ENCODE peak calls at places on chromosomes 3 and 15, in ten cellular contexts. N is activated CD4-positive, alpha-beta T cell treated with anti-CD3 and anti-CD28 coated beads, Interleukin-2, amount 50 U/mL, for 1 hour; F is aorta; M is H4; W is omental fat pad; I is cardiac septum; S is stimulated activated CD4-positive, alpha-beta T cell treated with anti-CD3 and anti-CD28 coated beads, Interleukin-15, amount 100 ng/mL, for 1 hour; X is mesothelial cell of epicardium; E is T-helper 2 cell treated with Interferon-gamma antibody and Interleukin-4, amounts not matched to agents 5 μg/mL and 100 μg/mL, for 36 hours; H is ureter. Z is an unnamed sample.

GRCh38 chr15:50418041-50418583 is 6.1 kb upstream of the USP8 start:
- DNase-seq in N (no peak), F (no peak), M (peak; percentile 21), W (no peak), I (no peak), S (no peak), X (no peak), E (no peak), H (no peak), Z (no peak)

GRCh38 chr3:152084441-152084840 is 184.3 kb upstream of the MBNL1 start:
- DNase-seq in N (no peak), F (no peak), M (no peak), W (no peak), I (no peak), S (no peak), X (no peak), E (no peak), H (no peak), Z (no peak)

GRCh38 chr3:134846084-134846483 is 51.0 kb downstream of the EPHB1 start:
- DNase-seq in N (no peak), F (no peak), M (no peak), W (no peak), I (peak; percentile 14), S (no peak), X (no peak), E (no peak), H (no peak), Z (no peak)

GRCh38 chr3:46856576-46857471 is 6.4 kb downstream of the MYL3 start:
- DNase-seq in N (no peak), F (peak; percentile 62), M (no peak), W (no peak), I (peak; percentile 74), S (no peak), X (peak; percentile 34), E (no peak), H (no peak), Z (no peak)

GRCh38 chr15:31259562-31260252 is 66.9 kb upstream of the KLF13 start:
- DNase-seq in N (no peak), F (no peak), M (no peak), W (no peak), I (no peak), S (no peak), X (no peak), E (no peak), H (no peak), Z (no peak)

GRCh38 chr15:33007295-33007855 is 187.1 kb downstream of the FMN1 start:
- DNase-seq in N (no peak), F (no peak), M (peak; percentile 63), W (no peak), I (no peak), S (no peak), X (no peak), E (no peak), H (no peak), Z (no peak)

GRCh38 chr3:122443090-122443489 is 27.2 kb upstream of the WDR5B start:
- DNase-seq in N (no peak), F (no peak), M (no peak), W (no peak), I (no peak), S (no peak), X (no peak), E (no peak), H (no peak), Z (no peak)

GRCh38 chr3:128559486-128560225 is 66.7 kb upstream of the GATA2 start:
- DNase-seq in N (peak; percentile 7), F (peak; percentile 60), M (peak; percentile 60), W (no peak), I (no peak), S (no peak), X (no peak), E (no peak), H (peak; percentile 64), Z (no peak)

GRCh38 chr3:32451049-32451659 is 51.5 kb downstream of the CMTM6 start:
- DNase-seq in N (no peak), F (no peak), M (no peak), W (no peak), I (no peak), S (no peak), X (no peak), E (no peak), H (peak; percentile 22), Z (no peak)

GRCh38 chr15:36632196-36632595 is 52.8 kb downstream of the CDIN1 start:
- DNase-seq in N (no peak), F (no peak), M (no peak), W (no peak), I (no peak), S (no peak), X (no peak), E (no peak), H (no peak), Z (peak; percentile 35)

GRCh38 chr15:70289191-70289955 is 191.7 kb upstream of the TLE3 start:
- DNase-seq in N (no peak), F (peak; percentile 57), M (no peak), W (no peak), I (no peak), S (no peak), X (no peak), E (no peak), H (no peak), Z (no peak)

GRCh38 chr15:78353093-78353492 is 12.9 kb downstream of the CRABP1 start:
- DNase-seq in N (no peak), F (no peak), M (peak; percentile 57), W (no peak), I (no peak), S (no peak), X (no peak), E (no peak), H (no peak), Z (no peak)

GRCh38 chr15:39695793-39696192 is 86.8 kb downstream of the FSIP1 start:
- DNase-seq in N (no peak), F (no peak), M (no peak), W (no peak), I (no peak), S (no peak), X (no peak), E (no peak), H (no peak), Z (no peak)

GRCh38 chr3:154324919-154325318 is 632 bp upstream of the DHX36 start:
- DNase-seq in N (no peak), F (no peak), M (peak; percentile 13), W (no peak), I (no peak), S (no peak), X (no peak), E (no peak), H (no peak), Z (no peak)

GRCh38 chr3:42300013-42300412 is 34.0 kb upstream of the CCK start:
- DNase-seq in N (peak; percentile 13), F (no peak), M (no peak), W (no peak), I (no peak), S (no peak), X (peak; percentile 62), E (no peak), H (no peak), Z (peak; percentile 2)

GRCh38 chr3:71074416-71074815 is 509.1 kb downstream of the FOXP1 start:
- DNase-seq in N (no peak), F (no peak), M (no peak), W (no peak), I (no peak), S (no peak), X (no peak), E (no peak), H (no peak), Z (no peak)

GRCh38 chr15:85646538-85647091 is 148.1 kb downstream of the KLHL25 start:
- DNase-seq in N (no peak), F (no peak), M (peak; percentile 79), W (no peak), I (no peak), S (no peak), X (no peak), E (peak; percentile 56), H (no peak), Z (peak; percentile 55)